ENCODE peak calls at places on chromosomes 6 and 20, in four cellular contexts. T is uterus, I is mesothelial cell of epicardium, D is mammary epithelial cell. M is an unnamed sample.

GRCh38 chr20:53706511-53707031 is 112.9 kb upstream of the ZNF217 start:
- DNase-seq in T (no peak), I (no peak), D (no peak), M (no peak)

GRCh38 chr20:856361-856775 is 22.9 kb downstream of the FAM110A start:
- DNase-seq in T (no peak), I (no peak), D (peak), M (no peak)

GRCh38 chr6:144566868-144567615 is 281.9 kb downstream of the UTRN start:
- DNase-seq in T (no peak), I (no peak), D (no peak), M (no peak)

GRCh38 chr6:140052757-140053729 is 678.6 kb upstream of the CITED2 start:
- DNase-seq in T (no peak), I (no peak), D (peak), M (no peak)

GRCh38 chr20:59955131-59955796 is 3.0 kb upstream of the CDH26 start:
- DNase-seq in T (no peak), I (no peak), D (no peak), M (no peak)

GRCh38 chr6:55839080-55839479 is 36.3 kb downstream of the BMP5 start:
- DNase-seq in T (no peak), I (no peak), D (no peak), M (no peak)

GRCh38 chr20:37379967-37380828 is 34.3 kb downstream of the SRC start:
- DNase-seq in T (no peak), I (no peak), D (no peak), M (no peak)

GRCh38 chr6:147769496-147770087 is 261.1 kb downstream of the SAMD5 start:
- DNase-seq in T (no peak), I (no peak), D (no peak), M (no peak)

GRCh38 chr6:146814148-146814750 is 215.5 kb downstream of the ADGB start:
- DNase-seq in T (no peak), I (no peak), D (no peak), M (no peak)

GRCh38 chr20:17680836-17681740 is 954 bp downstream of the RRBP1 start:
- DNase-seq in T (peak), I (peak), D (peak), M (peak)

GRCh38 chr6:30443657-30444450 is 45.5 kb upstream of the HLA-E start:
- DNase-seq in T (no peak), I (no peak), D (peak), M (no peak)

GRCh38 chr6:33587529-33588215 is 7.6 kb upstream of the BAK1 start:
- DNase-seq in T (no peak), I (no peak), D (no peak), M (no peak)

GRCh38 chr20:60054716-60055371 is 96.6 kb downstream of the CDH26 start:
- DNase-seq in T (no peak), I (no peak), D (no peak), M (no peak)

GRCh38 chr6:52216932-52217331 is 27.4 kb downstream of the IL17F start:
- DNase-seq in T (no peak), I (no peak), D (no peak), M (no peak)

GRCh38 chr6:123965894-123966293 is 162.2 kb downstream of the NKAIN2 start:
- DNase-seq in T (no peak), I (no peak), D (peak), M (peak)

GRCh38 chr6:85920782-85921181 is 278.1 kb upstream of the SYNCRIP start:
- DNase-seq in T (no peak), I (no peak), D (peak), M (no peak)

GRCh38 chr6:122789862-122790739 is 1.0 kb downstream of the SMPDL3A start:
- DNase-seq in T (peak), I (no peak), D (peak), M (no peak)

GRCh38 chr6:147167009-147167408 is 37.2 kb upstream of the STXBP5 start:
- DNase-seq in T (no peak), I (no peak), D (no peak), M (no peak)

GRCh38 chr20:31967830-31968249 is at the start of gene XKR7:
- DNase-seq in T (no peak), I (peak), D (no peak), M (peak)

GRCh38 chr6:5192135-5192794 is 68.5 kb downstream of the LYRM4 start:
- DNase-seq in T (no peak), I (no peak), D (no peak), M (no peak)

GRCh38 chr6:45417461-45417860 is 39.7 kb upstream of the SUPT3H start:
- DNase-seq in T (no peak), I (no peak), D (no peak), M (no peak)

GRCh38 chr6:158468666-158469065 is 91.2 kb upstream of the TMEM181 start:
- DNase-seq in T (no peak), I (no peak), D (no peak), M (no peak)

GRCh38 chr6:14286634-14287428 is 169.3 kb downstream of the CD83 start:
- DNase-seq in T (no peak), I (no peak), D (peak), M (no peak)

GRCh38 chr20:49674383-49675352 is 39.0 kb downstream of the B4GALT5 start:
- DNase-seq in T (no peak), I (no peak), D (peak), M (no peak)

GRCh38 chr6:30493643-30494250 is 4.4 kb downstream of the HLA-E start:
- DNase-seq in T (no peak), I (no peak), D (no peak), M (no peak)

GRCh38 chr20:3781153-3781910 is at the start of gene SPEF1:
- DNase-seq in T (peak), I (peak), D (peak), M (peak)

GRCh38 chr6:107132330-107132954 is 17.1 kb upstream of the BEND3 start:
- DNase-seq in T (no peak), I (peak), D (no peak), M (peak)

GRCh38 chr6:71289039-71289801 is 609 bp downstream of the OGFRL1 start:
- DNase-seq in T (peak), I (peak), D (no peak), M (peak)

GRCh38 chr20:840858-841567 is 7.5 kb downstream of the FAM110A start:
- DNase-seq in T (no peak), I (peak), D (peak), M (no peak)

GRCh38 chr6:38169221-38169674 is 349.7 kb downstream of the ZFAND3 start:
- DNase-seq in T (no peak), I (no peak), D (no peak), M (no peak)

GRCh38 chr6:90818163-90818562 is 231.3 kb upstream of the MAP3K7 start:
- DNase-seq in T (no peak), I (no peak), D (no peak), M (no peak)

GRCh38 chr6:97394160-97394748 is 111.2 kb upstream of the MMS22L start:
- DNase-seq in T (no peak), I (peak), D (peak), M (peak)

GRCh38 chr6:164108869-164109769 is 694.6 kb downstream of the QKI start:
- DNase-seq in T (peak), I (no peak), D (no peak), M (no peak)

GRCh38 chr6:90083891-90084290 is 189.6 kb downstream of the GJA10 start:
- DNase-seq in T (no peak), I (no peak), D (no peak), M (no peak)

GRCh38 chr6:31641370-31641769 is 11.1 kb downstream of the BAG6 start:
- DNase-seq in T (no peak), I (no peak), D (no peak), M (no peak)

GRCh38 chr6:31640612-31641011 is 11.8 kb downstream of the BAG6 start:
- DNase-seq in T (no peak), I (no peak), D (no peak), M (no peak)

GRCh38 chr6:31645325-31645724 is 7.1 kb downstream of the BAG6 start:
- DNase-seq in T (no peak), I (no peak), D (no peak), M (no peak)

GRCh38 chr6:31642798-31643570 is 9.5 kb downstream of the BAG6 start:
- DNase-seq in T (no peak), I (no peak), D (no peak), M (no peak)

GRCh38 chr6:31643818-31644454 is 8.5 kb downstream of the BAG6 start:
- DNase-seq in T (no peak), I (no peak), D (no peak), M (no peak)
- TF ChIP-seq CTCF in T (no peak), I (no peak), D (no peak), M (no peak)

DNA sequence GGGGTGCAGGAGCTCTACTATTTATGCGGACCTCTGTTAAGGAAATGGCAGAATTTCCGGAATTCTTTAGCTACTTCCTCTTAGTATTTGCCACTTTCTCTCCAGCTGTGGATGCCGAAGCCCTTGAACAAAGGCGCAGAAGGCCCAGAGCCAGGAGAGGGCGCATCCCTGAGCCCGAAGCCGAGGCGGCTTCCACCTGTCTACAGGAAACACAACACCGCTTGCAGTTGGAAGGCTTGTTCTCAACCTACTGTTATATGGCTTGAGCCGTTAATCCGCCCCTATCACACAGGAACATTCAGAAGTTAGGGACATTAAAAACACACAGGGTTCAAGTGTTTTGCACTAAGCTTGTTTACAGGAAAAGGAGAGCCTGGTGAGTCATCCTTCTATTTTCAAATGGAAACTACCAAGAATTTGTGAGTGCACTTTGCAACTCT is 417.1 kb downstream of the BCKDHB start:
- DNase-seq in T (peak), I (peak), D (no peak), M (no peak)
- TF ChIP-seq CTCF in T (no peak), I (no peak), D (no peak), M (no peak)

GRCh38 chr6:63440594-63440993 is 120.8 kb upstream of the LGSN start:
- DNase-seq in T (no peak), I (no peak), D (no peak), M (no peak)
- TF ChIP-seq CTCF in T (no peak), I (no peak), D (no peak), M (no peak)

GRCh38 chr6:19470333-19470732 is 366.8 kb upstream of the ID4 start:
- DNase-seq in T (no peak), I (no peak), D (no peak), M (no peak)

GRCh38 chr6:19472850-19473249 is 364.3 kb upstream of the ID4 start:
- DNase-seq in T (no peak), I (no peak), D (no peak), M (no peak)

GRCh38 chr6:19477563-19477962 is 359.6 kb upstream of the ID4 start:
- DNase-seq in T (no peak), I (no peak), D (peak), M (no peak)

GRCh38 chr6:19472168-19472567 is 365.0 kb upstream of the ID4 start:
- DNase-seq in T (no peak), I (no peak), D (peak), M (no peak)
- TF ChIP-seq CTCF in T (no peak), I (no peak), D (peak), M (no peak)

M was measured in neural crest cell.